ENCODE peak calls at places on chromosomes 4 and X, in ten cellular contexts. U is fibroblast of lung, E is PC-9, J is K562, Q is mammary epithelial cell, D is HCT116, Y is hepatocyte, I is GM23248, L is endothelial cell of umbilical vein, H is MM.1S. W is an unnamed sample.

GRCh38 chr4:133943081-133943480 is 258.5 kb downstream of the PABPC4L start:
- DNase-seq in Y (no peak), D (no peak), Q (no peak), U (no peak), J (no peak), E (no peak), I (no peak), L (no peak), H (no peak), W (no peak)

GRCh38 chr4:151627491-151627890 is 133.3 kb downstream of the GATB start:
- DNase-seq in E (no peak), I (peak; percentile 60), D (no peak), Q (peak; percentile 21), H (no peak), J (no peak), U (no peak), Y (no peak), L (no peak), W (no peak)

GRCh38 chr4:52712172-52712990 is 38.8 kb downstream of the ERVMER34-1 start:
- DNase-seq in J (peak; percentile 98), I (peak; percentile 98), H (peak; percentile 98), Q (peak; percentile 97), U (peak; percentile 95), Y (peak; percentile 98), E (peak; percentile 98), D (peak; percentile 88), L (peak; percentile 97), W (peak; percentile 98)

GRCh38 chr4:92175250-92175649 is 128.5 kb upstream of the GRID2 start:
- DNase-seq in Y (no peak), D (no peak), E (no peak), I (no peak), Q (no peak), H (no peak), U (no peak), J (no peak), L (no peak), W (peak; percentile 19)

GRCh38 chr4:8040607-8041006 is 100.9 kb upstream of the AFAP1 start:
- DNase-seq in D (no peak), E (no peak), Q (no peak), H (no peak), J (no peak), Y (no peak), U (no peak), I (no peak), L (no peak), W (no peak)

GRCh38 chrX:48589482-48590162 is 7.7 kb upstream of the WDR13 start:
- DNase-seq in J (no peak), E (no peak), I (no peak), Y (no peak), H (no peak), D (no peak), U (peak; percentile 26), Q (no peak), L (no peak), W (no peak)

GRCh38 chrX:107551546-107551945 is 76.8 kb upstream of the PRPS1 start:
- DNase-seq in D (no peak), E (no peak), Q (no peak), L (no peak), J (no peak), U (no peak), I (no peak), Y (no peak), H (no peak), W (no peak)

GRCh38 chrX:137195296-137195695 is 161.5 kb upstream of the GPR101 start:
- DNase-seq in E (no peak), L (no peak), I (no peak), U (no peak), D (no peak), Y (no peak), Q (no peak), H (no peak), J (no peak), W (no peak)

GRCh38 chr4:47855350-47855749 is 17.5 kb upstream of the CORIN start:
- DNase-seq in J (no peak), D (no peak), Y (no peak), E (no peak), Q (no peak), H (no peak), L (no peak), U (peak; percentile 48), I (peak; percentile 95), W (no peak)

GRCh38 chrX:131734621-131735020 is 190.7 kb downstream of the OR13H1 start:
- DNase-seq in Q (peak; percentile 36), D (no peak), J (no peak), E (no peak), U (no peak), H (peak; percentile 89), Y (no peak), I (no peak), L (no peak), W (no peak)

GRCh38 chr4:57055873-57056272 is 54.3 kb downstream of the IGFBP7 start:
- DNase-seq in Y (no peak), Q (no peak), E (no peak), U (no peak), H (no peak), J (no peak), I (no peak), L (no peak), D (no peak), W (no peak)

GRCh38 chrX:13911581-13911980 is 94.7 kb upstream of the GPM6B start:
- DNase-seq in Q (no peak), U (peak; percentile 68), D (no peak), I (peak; percentile 64), Y (peak; percentile 7), E (no peak), L (no peak), J (no peak), H (no peak), W (no peak)

DNA sequence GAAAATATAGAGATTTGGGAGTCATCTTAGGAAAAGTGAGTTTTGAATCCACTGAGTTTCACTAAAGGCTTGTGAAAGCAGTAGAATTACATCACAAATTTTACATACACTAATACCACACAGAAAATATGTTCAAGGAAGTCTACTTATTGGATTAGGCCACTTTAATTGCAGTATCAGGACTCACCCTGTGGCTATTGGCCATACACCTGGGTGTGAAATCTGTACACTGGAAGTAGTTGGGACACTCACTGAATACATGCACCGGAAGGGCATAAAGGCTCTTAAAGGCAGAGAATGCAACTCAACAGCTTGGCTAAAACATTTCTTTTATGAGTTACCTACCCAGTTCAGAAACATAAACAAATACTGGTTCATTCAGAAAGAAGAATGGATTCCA is 19.8 kb downstream of the MAOB start:
- DNase-seq in J (no peak), I (no peak), D (no peak), Q (no peak), U (no peak), Y (no peak), L (no peak), H (no peak), E (no peak), W (no peak)
- H3K4me2 ChIP-seq in J (no peak overlapping the region), I (no peak overlapping the region), D (peak overlapping the region; percentile 74), Q (no peak overlapping the region), U (no peak overlapping the region), Y (no peak overlapping the region), L (no peak overlapping the region), H (no peak overlapping the region), E (no peak overlapping the region), W (no peak overlapping the region)

DNA sequence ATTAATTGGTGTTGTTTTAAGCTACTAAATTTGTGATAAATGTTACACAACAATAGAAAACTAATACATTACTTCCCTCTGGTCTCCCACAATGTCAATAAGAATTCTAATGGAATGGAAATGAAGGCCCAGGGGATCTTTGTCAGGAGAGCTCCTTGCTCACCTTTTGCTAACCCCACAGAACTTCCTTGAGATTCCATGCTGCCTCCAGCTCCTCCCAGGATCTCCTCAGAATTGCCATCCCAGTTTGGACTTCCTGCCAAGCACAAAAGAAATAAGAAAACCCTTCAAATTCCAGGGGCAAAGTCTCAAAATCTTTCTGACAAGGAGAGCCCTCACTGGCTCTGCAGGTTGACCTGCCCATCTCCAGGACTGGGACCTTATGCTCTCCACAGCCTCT is 43.2 kb downstream of the ITIH6 start:
- DNase-seq in D (no peak), L (no peak), U (no peak), E (no peak), Q (no peak), J (no peak), Y (no peak), I (no peak), H (no peak), W (no peak)
- H3K9me3 ChIP-seq in D (no peaks in the 10 kb centered on the region), L (no peaks in the 10 kb centered on the region), U (no peaks in the 10 kb centered on the region), E (no peaks in the 10 kb centered on the region), Q (no peaks in the 10 kb centered on the region), J (no peaks in the 10 kb centered on the region), Y (no peaks in the 10 kb centered on the region), I (no peaks in the 10 kb centered on the region), H (no peaks in the 10 kb centered on the region), W (no peaks in the 10 kb centered on the region)

DNA sequence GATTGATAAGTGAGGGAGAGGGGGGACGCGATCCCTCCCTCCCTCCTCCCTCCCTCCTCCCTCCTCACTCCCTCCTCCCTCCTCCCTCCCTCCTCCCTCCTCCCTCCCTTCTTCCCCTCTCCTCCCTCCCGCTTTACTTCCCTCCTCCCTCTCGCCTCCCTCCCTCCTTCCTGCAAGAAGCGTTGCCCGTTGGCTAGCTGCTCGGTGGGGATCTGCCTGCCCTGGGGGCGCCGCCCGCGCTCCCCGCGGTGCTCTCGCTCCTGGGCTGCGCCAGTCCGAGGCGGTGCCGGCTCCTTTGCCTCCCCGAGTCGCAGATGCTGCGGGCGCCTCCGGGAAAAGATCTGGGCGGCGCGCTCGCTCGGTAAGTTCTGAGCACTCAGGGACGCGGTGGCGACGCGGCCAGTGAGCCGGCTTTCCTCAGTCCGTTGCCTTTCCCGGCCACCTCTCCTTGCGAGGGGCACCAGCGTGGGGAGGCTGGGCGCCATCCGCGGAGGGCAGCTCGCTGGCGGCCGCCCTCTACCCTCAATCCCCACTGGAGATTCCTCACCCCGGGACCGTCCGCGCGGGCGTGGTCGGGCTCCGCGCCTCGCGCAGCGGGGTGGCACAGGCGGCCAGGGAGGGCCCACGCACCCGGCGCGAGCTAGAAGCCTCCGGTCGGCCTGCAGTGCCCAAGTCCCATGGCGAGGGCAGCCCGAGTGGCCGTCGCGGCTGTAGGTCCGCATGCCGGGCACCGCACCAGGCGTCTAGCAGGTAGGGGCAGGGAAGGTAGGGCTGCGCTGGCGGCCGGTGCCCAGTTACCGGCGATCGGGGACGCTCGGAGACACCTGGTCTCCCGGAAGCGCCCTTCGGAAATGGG is at the start of gene SLITRK2:
- DNase-seq in Q (no peak), D (no peak), U (peak; percentile 69), L (no peak), Y (peak; percentile 14), I (peak; percentile 4), E (no peak), H (no peak), J (no peak), W (peak; percentile 58)
- TF ChIP-seq EZH2 in Q (peak; percentile 6), D (no peak), U (no peak), L (no peak), Y (peak; percentile 81), I (no peak), E (no peak), H (no peak), J (no peak), W (peak; percentile 57)

GRCh38 chrX:124646403-124646802 is 300.0 kb downstream of the SH2D1A start:
- DNase-seq in Q (no peak), E (no peak), Y (no peak), I (no peak), L (no peak), H (no peak), D (no peak), J (no peak), U (no peak), W (no peak)

DNA sequence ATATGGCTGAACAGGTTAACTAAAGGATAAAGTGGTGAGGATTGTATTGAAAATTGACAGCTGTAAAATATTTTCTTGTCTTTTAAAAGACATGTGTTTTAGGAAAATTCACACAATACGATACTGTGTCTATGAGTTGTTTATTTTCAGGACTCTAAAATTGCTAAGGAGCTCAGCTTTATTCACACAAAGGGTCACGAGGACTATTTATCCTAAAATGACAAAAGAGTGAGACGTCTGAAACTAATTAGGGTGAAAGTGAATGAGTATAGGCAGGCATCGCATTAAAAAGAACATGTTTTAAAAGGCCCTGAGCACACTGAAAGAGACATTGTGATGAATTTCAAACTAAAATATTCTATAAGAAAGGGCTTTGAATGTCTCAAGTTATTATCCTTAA is 304.7 kb downstream of the SH2D1A start:
- DNase-seq in I (no peak), L (no peak), D (no peak), E (no peak), H (no peak), U (no peak), J (no peak), Q (no peak), Y (no peak), W (peak; percentile 23)
- H3K4me2 ChIP-seq in I (no peak overlapping the region), L (no peak overlapping the region), D (no peak overlapping the region), E (no peak overlapping the region), H (no peak overlapping the region), U (no peak overlapping the region), J (no peak overlapping the region), Q (no peak overlapping the region), Y (no peak overlapping the region), W (no peak overlapping the region)

W was measured in neural progenitor cell.